ENCODE peak calls at places on chromosomes 12 and 14, in nine cellular contexts. One of them, this sample, is unnamed.

GRCh38 chr12:91958816-91959215 is 186.8 kb downstream of the BTG1 start:
- DNase-seq in lung: no peak
- DNase-seq in tibial artery: no peak
- DNase-seq in Caco-2: no peak
- DNase-seq in CD8-positive, alpha-beta memory T cell: no peak
- DNase-seq in GM23248: peak; percentile 72
- DNase-seq in right cardiac atrium: no peak
- DNase-seq in astrocyte: peak; percentile 80
- DNase-seq in HCT116: no peak
- DNase-seq in this sample: no peak

GRCh38 chr14:99430491-99430890 is 50.2 kb downstream of the SETD3 start:
- DNase-seq in lung: no peak
- DNase-seq in tibial artery: no peak
- DNase-seq in Caco-2: peak; percentile 38
- DNase-seq in CD8-positive, alpha-beta memory T cell: peak; percentile 16
- DNase-seq in GM23248: peak; percentile 24
- DNase-seq in right cardiac atrium: no peak
- DNase-seq in astrocyte: no peak
- DNase-seq in HCT116: no peak
- DNase-seq in this sample: peak; percentile 31

GRCh38 chr14:95482967-95483842 is 33.2 kb downstream of the SYNE3 start:
- DNase-seq in lung: peak; percentile 61
- DNase-seq in tibial artery: peak; percentile 87
- DNase-seq in Caco-2: no peak
- DNase-seq in CD8-positive, alpha-beta memory T cell: no peak
- DNase-seq in GM23248: peak; percentile 96
- DNase-seq in right cardiac atrium: peak; percentile 93
- DNase-seq in astrocyte: peak; percentile 93
- DNase-seq in HCT116: peak; percentile 46
- DNase-seq in this sample: no peak

GRCh38 chr14:103879570-103880333 is 32.4 kb upstream of the PPP1R13B start:
- DNase-seq in lung: peak; percentile 84
- DNase-seq in tibial artery: no peak
- DNase-seq in Caco-2: peak; percentile 90
- DNase-seq in CD8-positive, alpha-beta memory T cell: no peak
- DNase-seq in GM23248: peak; percentile 66
- DNase-seq in right cardiac atrium: peak; percentile 83
- DNase-seq in astrocyte: peak; percentile 24
- DNase-seq in HCT116: no peak
- DNase-seq in this sample: no peak

GRCh38 chr12:55845349-55845748 is 2.6 kb upstream of the MMP19 start:
- DNase-seq in lung: no peak
- DNase-seq in tibial artery: no peak
- DNase-seq in Caco-2: no peak
- DNase-seq in CD8-positive, alpha-beta memory T cell: no peak
- DNase-seq in GM23248: no peak
- DNase-seq in right cardiac atrium: no peak
- DNase-seq in astrocyte: no peak
- DNase-seq in HCT116: no peak
- DNase-seq in this sample: no peak

GRCh38 chr12:131153956-131154355 is 200.2 kb downstream of the ADGRD1 start:
- DNase-seq in lung: no peak
- DNase-seq in tibial artery: no peak
- DNase-seq in Caco-2: no peak
- DNase-seq in CD8-positive, alpha-beta memory T cell: no peak
- DNase-seq in GM23248: no peak
- DNase-seq in right cardiac atrium: no peak
- DNase-seq in astrocyte: no peak
- DNase-seq in HCT116: no peak
- DNase-seq in this sample: no peak

GRCh38 chr12:132356686-132357622 is 27.6 kb upstream of the GALNT9 start:
- DNase-seq in lung: no peak
- DNase-seq in tibial artery: no peak
- DNase-seq in Caco-2: no peak
- DNase-seq in CD8-positive, alpha-beta memory T cell: no peak
- DNase-seq in GM23248: peak; percentile 87
- DNase-seq in right cardiac atrium: no peak
- DNase-seq in astrocyte: peak; percentile 26
- DNase-seq in HCT116: peak; percentile 22
- DNase-seq in this sample: no peak

GRCh38 chr14:106694638-106695393 is 1168.4 kb downstream of the TMEM121 start:
- DNase-seq in lung: no peak
- DNase-seq in tibial artery: no peak
- DNase-seq in Caco-2: peak; percentile 23
- DNase-seq in CD8-positive, alpha-beta memory T cell: peak; percentile 51
- DNase-seq in GM23248: no peak
- DNase-seq in right cardiac atrium: peak; percentile 39
- DNase-seq in astrocyte: no peak
- DNase-seq in HCT116: no peak
- DNase-seq in this sample: peak; percentile 47

GRCh38 chr12:90995041-90995440 is 9.7 kb downstream of the EPYC start:
- DNase-seq in lung: no peak
- DNase-seq in tibial artery: no peak
- DNase-seq in Caco-2: no peak
- DNase-seq in CD8-positive, alpha-beta memory T cell: no peak
- DNase-seq in GM23248: no peak
- DNase-seq in right cardiac atrium: no peak
- DNase-seq in astrocyte: no peak
- DNase-seq in HCT116: no peak
- DNase-seq in this sample: no peak

GRCh38 chr14:70567791-70568190 is 32.7 kb downstream of the MED6 start:
- DNase-seq in lung: no peak
- DNase-seq in tibial artery: no peak
- DNase-seq in Caco-2: peak; percentile 43
- DNase-seq in CD8-positive, alpha-beta memory T cell: no peak
- DNase-seq in GM23248: peak; percentile 56
- DNase-seq in right cardiac atrium: no peak
- DNase-seq in astrocyte: peak; percentile 11
- DNase-seq in HCT116: peak; percentile 28
- DNase-seq in this sample: no peak

GRCh38 chr12:76374395-76375020 is 26.3 kb upstream of the BBS10 start:
- DNase-seq in lung: no peak
- DNase-seq in tibial artery: no peak
- DNase-seq in Caco-2: no peak
- DNase-seq in CD8-positive, alpha-beta memory T cell: no peak
- DNase-seq in GM23248: peak; percentile 39
- DNase-seq in right cardiac atrium: no peak
- DNase-seq in astrocyte: peak; percentile 39
- DNase-seq in HCT116: no peak
- DNase-seq in this sample: no peak

GRCh38 chr12:109721276-109721675 is 7.7 kb downstream of the FAM222A start:
- DNase-seq in lung: no peak
- DNase-seq in tibial artery: no peak
- DNase-seq in Caco-2: no peak
- DNase-seq in CD8-positive, alpha-beta memory T cell: no peak
- DNase-seq in GM23248: no peak
- DNase-seq in right cardiac atrium: peak; percentile 59
- DNase-seq in astrocyte: no peak
- DNase-seq in HCT116: no peak
- DNase-seq in this sample: no peak

GRCh38 chr14:24113801-24114535 is 609 bp upstream of the DCAF11 start:
- DNase-seq in lung: peak; percentile 88
- DNase-seq in tibial artery: peak; percentile 87
- DNase-seq in Caco-2: peak; percentile 95
- DNase-seq in CD8-positive, alpha-beta memory T cell: peak; percentile 74
- DNase-seq in GM23248: peak; percentile 96
- DNase-seq in right cardiac atrium: peak; percentile 93
- DNase-seq in astrocyte: peak; percentile 88
- DNase-seq in HCT116: peak; percentile 94
- DNase-seq in this sample: peak; percentile 68

GRCh38 chr14:68243441-68244010 is 423.9 kb downstream of the RAD51B start:
- DNase-seq in lung: no peak
- DNase-seq in tibial artery: no peak
- DNase-seq in Caco-2: no peak
- DNase-seq in CD8-positive, alpha-beta memory T cell: no peak
- DNase-seq in GM23248: no peak
- DNase-seq in right cardiac atrium: no peak
- DNase-seq in astrocyte: no peak
- DNase-seq in HCT116: no peak
- DNase-seq in this sample: no peak

GRCh38 chr14:99612737-99613330 is 8.8 kb upstream of the CCDC85C start:
- DNase-seq in lung: no peak
- DNase-seq in tibial artery: no peak
- DNase-seq in Caco-2: no peak
- DNase-seq in CD8-positive, alpha-beta memory T cell: no peak
- DNase-seq in GM23248: peak; percentile 80
- DNase-seq in right cardiac atrium: peak; percentile 77
- DNase-seq in astrocyte: peak; percentile 47
- DNase-seq in HCT116: no peak
- DNase-seq in this sample: no peak

GRCh38 chr12:617304-617915 is 45.8 kb downstream of the NINJ2 start:
- DNase-seq in lung: peak; percentile 73
- DNase-seq in tibial artery: peak; percentile 42
- DNase-seq in Caco-2: peak; percentile 64
- DNase-seq in CD8-positive, alpha-beta memory T cell: no peak
- DNase-seq in GM23248: no peak
- DNase-seq in right cardiac atrium: peak; percentile 85
- DNase-seq in astrocyte: no peak
- DNase-seq in HCT116: no peak
- DNase-seq in this sample: no peak

GRCh38 chr12:131537267-131537920 is 173.5 kb upstream of the SFSWAP start:
- DNase-seq in lung: no peak
- DNase-seq in tibial artery: no peak
- DNase-seq in Caco-2: no peak
- DNase-seq in CD8-positive, alpha-beta memory T cell: no peak
- DNase-seq in GM23248: no peak
- DNase-seq in right cardiac atrium: no peak
- DNase-seq in astrocyte: no peak
- DNase-seq in HCT116: no peak
- DNase-seq in this sample: no peak

GRCh38 chr12:100576311-100577036 is 3.0 kb downstream of the GAS2L3 start:
- DNase-seq in lung: no peak
- DNase-seq in tibial artery: no peak
- DNase-seq in Caco-2: no peak
- DNase-seq in CD8-positive, alpha-beta memory T cell: no peak
- DNase-seq in GM23248: peak; percentile 92
- DNase-seq in right cardiac atrium: no peak
- DNase-seq in astrocyte: peak; percentile 78
- DNase-seq in HCT116: peak; percentile 33
- DNase-seq in this sample: no peak

GRCh38 chr12:121620328-121620891 is 5.9 kb upstream of the ORAI1 start:
- DNase-seq in lung: no peak
- DNase-seq in tibial artery: no peak
- DNase-seq in Caco-2: no peak
- DNase-seq in CD8-positive, alpha-beta memory T cell: no peak
- DNase-seq in GM23248: no peak
- DNase-seq in right cardiac atrium: no peak
- DNase-seq in astrocyte: no peak
- DNase-seq in HCT116: no peak
- DNase-seq in this sample: no peak

GRCh38 chr14:35940291-35940690 is 114.2 kb downstream of the BRMS1L start:
- DNase-seq in lung: no peak
- DNase-seq in tibial artery: no peak
- DNase-seq in Caco-2: no peak
- DNase-seq in CD8-positive, alpha-beta memory T cell: no peak
- DNase-seq in GM23248: peak; percentile 9
- DNase-seq in right cardiac atrium: no peak
- DNase-seq in astrocyte: no peak
- DNase-seq in HCT116: no peak
- DNase-seq in this sample: no peak

DNA sequence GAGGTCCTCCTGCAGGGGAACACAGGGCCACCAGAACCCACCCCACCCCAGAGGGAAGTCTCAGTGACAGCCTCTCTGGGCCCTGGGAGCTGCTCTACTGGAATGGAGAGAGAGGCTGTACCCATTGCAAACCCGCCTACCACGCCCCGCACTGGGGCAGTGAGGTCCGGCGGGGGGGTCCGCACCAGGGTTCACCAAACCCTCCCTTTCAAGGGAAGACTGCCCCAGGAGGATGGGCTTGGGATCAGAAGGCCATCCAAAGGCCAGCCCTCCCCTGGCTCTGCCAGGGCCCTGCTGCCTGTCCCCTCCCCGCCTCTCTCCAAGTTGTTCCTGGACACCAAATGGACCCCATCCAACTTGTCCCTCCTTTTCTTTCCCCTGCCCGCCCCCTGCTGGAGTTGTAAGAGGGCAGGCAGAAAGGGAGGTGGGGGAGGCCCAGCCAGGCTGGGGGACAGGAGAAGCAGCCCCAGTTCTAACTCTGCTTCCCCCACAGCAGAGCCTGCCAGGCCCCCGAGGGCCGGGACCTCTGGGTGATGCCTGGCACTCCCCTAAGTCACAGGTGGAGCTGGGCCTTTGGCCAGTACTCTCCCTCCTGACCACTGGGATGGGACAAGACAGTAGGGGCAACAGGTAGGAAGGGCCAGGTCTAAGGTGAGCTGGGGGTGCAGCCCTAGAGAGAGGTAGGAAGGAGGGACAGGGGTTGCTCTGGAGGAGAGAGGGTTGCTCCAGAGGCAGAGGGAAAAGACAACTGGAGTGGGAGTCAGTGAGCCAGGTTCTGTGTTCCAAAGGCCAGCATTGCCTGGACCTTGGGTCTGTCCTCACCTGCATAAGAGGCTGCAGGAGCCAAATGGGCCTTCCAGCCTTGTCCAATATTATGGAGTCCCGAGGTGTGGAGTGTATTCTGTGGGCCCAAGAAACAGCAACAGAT is 3.2 kb upstream of the DIO3 start:
- DNase-seq in lung: no peak
- DNase-seq in tibial artery: peak; percentile 70
- DNase-seq in Caco-2: no peak
- DNase-seq in CD8-positive, alpha-beta memory T cell: no peak
- DNase-seq in GM23248: peak; percentile 23
- DNase-seq in right cardiac atrium: peak; percentile 67
- DNase-seq in astrocyte: no peak
- DNase-seq in HCT116: no peak
- DNase-seq in this sample: no peak
- H3K27me3 ChIP-seq in lung: no peaks in the 10 kb centered on the region
- H3K27me3 ChIP-seq in tibial artery: peaks cover 81% of the 10 kb centered on the region
- H3K27me3 ChIP-seq in Caco-2: peaks cover 3% of the 10 kb centered on the region
- H3K27me3 ChIP-seq in CD8-positive, alpha-beta memory T cell: peaks cover 11% of the 10 kb centered on the region
- H3K27me3 ChIP-seq in GM23248: peaks cover 46% of the 10 kb centered on the region
- H3K27me3 ChIP-seq in right cardiac atrium: no peaks in the 10 kb centered on the region
- H3K27me3 ChIP-seq in astrocyte: peaks cover 45% of the 10 kb centered on the region
- H3K27me3 ChIP-seq in HCT116: no peaks in the 10 kb centered on the region
- H3K27me3 ChIP-seq in this sample: no peaks in the 10 kb centered on the region

GRCh38 chr12:5770727-5771126 is 174.3 kb downstream of the ANO2 start:
- DNase-seq in lung: peak; percentile 9
- DNase-seq in tibial artery: no peak
- DNase-seq in Caco-2: no peak
- DNase-seq in CD8-positive, alpha-beta memory T cell: no peak
- DNase-seq in GM23248: no peak
- DNase-seq in right cardiac atrium: peak; percentile 37
- DNase-seq in astrocyte: no peak
- DNase-seq in HCT116: no peak
- DNase-seq in this sample: no peak
- H3K27me3 ChIP-seq in lung: no peaks in the 10 kb centered on the region
- H3K27me3 ChIP-seq in tibial artery: peaks cover 7% of the 10 kb centered on the region
- H3K27me3 ChIP-seq in Caco-2: no peaks in the 10 kb centered on the region
- H3K27me3 ChIP-seq in CD8-positive, alpha-beta memory T cell: no peaks in the 10 kb centered on the region
- H3K27me3 ChIP-seq in GM23248: peaks cover 3% of the 10 kb centered on the region
- H3K27me3 ChIP-seq in right cardiac atrium: no peaks in the 10 kb centered on the region
- H3K27me3 ChIP-seq in astrocyte: no peaks in the 10 kb centered on the region
- H3K27me3 ChIP-seq in HCT116: peaks cover 18% of the 10 kb centered on the region
- H3K27me3 ChIP-seq in this sample: no peaks in the 10 kb centered on the region

GRCh38 chr12:52752516-52752915 is 24.6 kb downstream of the KRT76 start:
- DNase-seq in lung: no peak
- DNase-seq in tibial artery: no peak
- DNase-seq in Caco-2: no peak
- DNase-seq in CD8-positive, alpha-beta memory T cell: no peak
- DNase-seq in GM23248: no peak
- DNase-seq in right cardiac atrium: no peak
- DNase-seq in astrocyte: no peak
- DNase-seq in HCT116: no peak
- DNase-seq in this sample: no peak
- H3K27me3 ChIP-seq in lung: no peaks in the 10 kb centered on the region
- H3K27me3 ChIP-seq in tibial artery: peaks cover 23% of the 10 kb centered on the region
- H3K27me3 ChIP-seq in Caco-2: peaks cover 1% of the 10 kb centered on the region
- H3K27me3 ChIP-seq in CD8-positive, alpha-beta memory T cell: no peaks in the 10 kb centered on the region
- H3K27me3 ChIP-seq in GM23248: peaks cover 49% of the 10 kb centered on the region
- H3K27me3 ChIP-seq in right cardiac atrium: no peaks in the 10 kb centered on the region
- H3K27me3 ChIP-seq in astrocyte: peaks cover 18% of the 10 kb centered on the region
- H3K27me3 ChIP-seq in HCT116: peaks cover 73% of the 10 kb centered on the region
- H3K27me3 ChIP-seq in this sample: no peaks in the 10 kb centered on the region

GRCh38 chr12:54459355-54459754 is 14.0 kb downstream of the GTSF1 start:
- DNase-seq in lung: no peak
- DNase-seq in tibial artery: no peak
- DNase-seq in Caco-2: no peak
- DNase-seq in CD8-positive, alpha-beta memory T cell: no peak
- DNase-seq in GM23248: no peak
- DNase-seq in right cardiac atrium: no peak
- DNase-seq in astrocyte: no peak
- DNase-seq in HCT116: no peak
- DNase-seq in this sample: no peak
- H3K27me3 ChIP-seq in lung: no peaks in the 10 kb centered on the region
- H3K27me3 ChIP-seq in tibial artery: no peaks in the 10 kb centered on the region
- H3K27me3 ChIP-seq in Caco-2: no peaks in the 10 kb centered on the region
- H3K27me3 ChIP-seq in CD8-positive, alpha-beta memory T cell: no peaks in the 10 kb centered on the region
- H3K27me3 ChIP-seq in GM23248: peaks cover 11% of the 10 kb centered on the region
- H3K27me3 ChIP-seq in right cardiac atrium: no peaks in the 10 kb centered on the region
- H3K27me3 ChIP-seq in astrocyte: peaks cover 22% of the 10 kb centered on the region
- H3K27me3 ChIP-seq in HCT116: no peaks in the 10 kb centered on the region
- H3K27me3 ChIP-seq in this sample: no peaks in the 10 kb centered on the region